ENCODE peak calls at places on chromosomes 5 and 9, in four cellular contexts. F is heart left ventricle, X is stomach, Y is IMR-90. D is an unnamed sample.
A peak's percentile ranks its signal among the peaks of the same experiment; 100 is the strongest.

GRCh38 chr9:121589961-121590360 is 61.5 kb upstream of the DAB2IP start:
- DNase-seq in F (no peak), X (no peak), Y (no peak), D (no peak)

GRCh38 chr5:2153808-2154207 is 271.1 kb upstream of the IRX4 start:
- DNase-seq in X (no peak), Y (no peak), F (no peak), D (no peak)

GRCh38 chr5:31809037-31809910 is 170.3 kb downstream of the PDZD2 start:
- DNase-seq in X (peak; percentile 55), Y (peak; percentile 70), F (peak; percentile 77), D (peak; percentile 71)

GRCh38 chr9:84349706-84350105 is 9.1 kb upstream of the SLC28A3 start:
- DNase-seq in Y (no peak), F (no peak), X (no peak), D (no peak)

GRCh38 chr9:131666779-131667178 is 73.1 kb downstream of the RAPGEF1 start:
- DNase-seq in X (no peak), F (no peak), Y (no peak), D (no peak)

GRCh38 chr5:14069021-14069420 is 74.1 kb upstream of the TRIO start:
- DNase-seq in X (no peak), Y (no peak), F (no peak), D (no peak)

GRCh38 chr5:147670815-147671214 is 111.7 kb downstream of the JAKMIP2 start:
- DNase-seq in Y (no peak), F (no peak), X (no peak), D (no peak)

GRCh38 chr9:125405938-125406811 is 144.5 kb downstream of the GAPVD1 start:
- DNase-seq in Y (peak; percentile 25), X (no peak), F (no peak), D (no peak)

DNA sequence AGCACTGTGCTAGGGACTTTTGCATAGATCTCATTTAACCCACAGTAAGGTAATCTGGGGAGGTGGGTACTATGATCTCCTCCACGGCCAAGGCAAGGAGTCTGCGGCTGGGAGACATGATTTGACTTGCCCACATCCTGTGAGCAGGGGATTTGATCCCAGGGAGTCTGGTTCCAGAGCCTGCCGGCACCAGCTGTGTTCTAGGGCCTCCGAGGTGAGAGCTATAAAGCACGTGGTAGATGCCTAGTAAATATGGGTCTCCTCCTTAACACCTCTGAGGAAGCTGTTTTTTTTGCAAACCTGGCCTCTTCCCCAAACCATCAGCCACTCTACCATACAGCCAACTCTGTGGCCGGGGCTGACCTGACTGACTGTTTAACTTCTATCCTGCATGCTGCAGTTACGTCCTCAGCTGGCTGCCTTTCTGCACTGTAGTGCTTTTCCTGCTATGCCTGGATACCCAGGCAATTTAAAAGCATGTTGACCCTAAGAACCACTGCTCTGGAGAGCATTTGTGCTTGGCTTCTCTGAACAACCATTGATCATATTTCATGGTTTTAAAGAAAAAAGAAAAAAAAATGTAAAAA is 220.5 kb downstream of the SLIT3 start:
- DNase-seq in F (no peak), Y (no peak), X (no peak), D (no peak)
- TF ChIP-seq POLR2A in F (no peak), Y (no peak), X (no peak), D (no peak)

GRCh38 chr9:117777823-117778222 is 73.6 kb downstream of the TLR4 start:
- DNase-seq in F (no peak), X (no peak), Y (no peak), D (peak; percentile 31)
- H3K4me3 ChIP-seq in F (no peak overlapping the region), X (no peak overlapping the region), Y (no peak overlapping the region), D (no peak overlapping the region)

GRCh38 chr9:113350937-113351336 is 1.6 kb downstream of the BSPRY start:
- DNase-seq in X (no peak), F (no peak), Y (no peak), D (peak; percentile 53)

GRCh38 chr9:113350338-113350672 is 964 bp downstream of the BSPRY start:
- DNase-seq in X (no peak), F (no peak), Y (no peak), D (no peak)

GRCh38 chr9:113347479-113347878 is 1.9 kb upstream of the BSPRY start:
- DNase-seq in X (no peak), Y (no peak), F (no peak), D (no peak)

GRCh38 chr9:113349434-113350337 is at the start of gene BSPRY:
- DNase-seq in F (no peak), Y (no peak), X (peak; percentile 66), D (peak; percentile 40)

GRCh38 chr9:113349044-113349433 is 302 bp upstream of the BSPRY start:
- DNase-seq in X (no peak), F (no peak), Y (no peak), D (peak; percentile 17)
- TF ChIP-seq POLR2A in X (no peak), F (no peak), Y (no peak), D (no peak)

GRCh38 chr9:20551236-20551635 is 71.1 kb downstream of the MLLT3 start:
- DNase-seq in F (no peak), X (no peak), Y (peak; percentile 17), D (no peak)

GRCh38 chr9:20551835-20552234 is 70.5 kb downstream of the MLLT3 start:
- DNase-seq in X (no peak), F (no peak), Y (no peak), D (no peak)

GRCh38 chr9:20550326-20550725 is 72.0 kb downstream of the MLLT3 start:
- DNase-seq in F (no peak), Y (no peak), X (no peak), D (no peak)

GRCh38 chr9:20552874-20553624 is 69.2 kb downstream of the MLLT3 start:
- DNase-seq in X (no peak), F (no peak), Y (peak; percentile 25), D (no peak)

GRCh38 chr9:20553750-20554149 is 68.5 kb downstream of the MLLT3 start:
- DNase-seq in F (no peak), Y (no peak), X (no peak), D (no peak)
- H3K4me3 ChIP-seq in F (no peak overlapping the region), Y (no peak overlapping the region), X (no peak overlapping the region), D (no peak overlapping the region)

GRCh38 chr9:133122167-133122550 is 1.1 kb upstream of the RALGDS start:
- DNase-seq in F (no peak), Y (no peak), X (no peak), D (no peak)

GRCh38 chr9:133121200-133122166 is at the start of gene RALGDS:
- DNase-seq in X (peak; percentile 93), Y (peak; percentile 75), F (peak; percentile 90), D (peak; percentile 95)

GRCh38 chr9:133119461-133120342 is 1.3 kb downstream of the RALGDS start:
- DNase-seq in X (no peak), Y (peak; percentile 4), F (no peak), D (no peak)

GRCh38 chr9:133119039-133119438 is 2.0 kb downstream of the RALGDS start:
- DNase-seq in Y (no peak), F (peak; percentile 67), X (no peak), D (no peak)

DNA sequence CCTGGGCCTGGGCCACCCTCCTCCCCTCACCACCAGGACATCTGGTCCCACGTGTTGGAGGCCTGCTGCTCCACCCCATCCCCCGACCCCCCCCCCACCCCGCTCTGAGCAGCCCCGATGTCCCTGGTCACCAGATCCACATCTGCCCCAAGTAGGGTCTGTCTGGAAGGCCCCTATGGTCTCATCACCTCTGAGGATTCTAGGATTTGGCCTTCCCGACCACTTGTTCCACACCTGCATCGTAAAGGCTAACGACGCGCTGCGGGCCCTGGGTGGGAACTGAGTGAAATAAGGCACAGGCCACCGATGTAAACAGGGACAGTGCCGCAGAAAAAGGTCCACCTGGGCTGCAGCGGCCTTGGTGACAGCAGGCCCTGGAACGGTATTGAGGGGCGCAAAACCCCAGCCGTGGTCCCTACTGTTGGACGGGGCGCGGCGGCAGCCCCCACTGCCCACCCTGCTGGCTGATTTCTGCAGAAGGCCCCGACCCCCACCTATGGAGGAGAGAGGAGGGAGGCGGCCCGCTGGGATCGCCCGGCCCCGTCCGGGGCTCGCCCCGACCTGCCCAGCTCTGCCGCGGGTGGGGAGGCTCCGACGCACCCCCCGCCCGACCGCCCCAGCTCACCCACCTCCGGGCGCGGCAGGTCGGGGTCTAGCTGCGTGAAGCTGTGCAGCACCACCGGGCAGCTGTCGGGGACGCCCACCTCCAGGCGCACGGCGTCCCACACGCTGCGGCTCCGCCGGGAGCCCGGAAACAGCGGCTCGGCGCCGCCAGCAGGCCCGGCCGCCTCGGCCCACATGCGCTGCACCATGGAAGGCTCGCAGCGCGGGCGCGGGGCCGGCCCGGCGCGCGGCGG is 469 bp downstream of the RALGDS start:
- DNase-seq in Y (no peak), X (no peak), F (no peak), D (no peak)
- TF ChIP-seq POLR2A in Y (no peak), X (no peak), F (no peak), D (no peak)

GRCh38 chr5:56317923-56318561 is 84.9 kb upstream of the ANKRD55 start:
- DNase-seq in F (no peak), Y (no peak), X (no peak), D (no peak)
- H3K4me3 ChIP-seq in F (no peak overlapping the region), Y (no peak overlapping the region), X (no peak overlapping the region), D (no peak overlapping the region)

GRCh38 chr5:102754499-102755424 is at the start of gene PAM:
- DNase-seq in Y (peak; percentile 62), F (peak; percentile 87), X (peak; percentile 80), D (peak; percentile 77)
- TF ChIP-seq POLR2A in Y (peak; percentile 60), F (peak; percentile 53), X (no peak), D (peak; percentile 53)

GRCh38 chr9:36207016-36207415 is 16.3 kb downstream of the CLTA start:
- DNase-seq in F (no peak), X (no peak), Y (peak; percentile 63), D (no peak)
- H3K4me3 ChIP-seq in F (no peak overlapping the region), X (no peak overlapping the region), Y (no peak overlapping the region), D (no peak overlapping the region)

D was measured in NB4.